ENCODE peak calls at places on chromosome 7, in five cellular contexts. One of them, this sample, is unnamed.

GRCh38 chr7:143003393-143004051 is 23.4 kb downstream of the OR9A2 start:
- DNase-seq in stimulated activated CD8-positive, alpha-beta memory T cell treated with anti-CD3 and anti-CD28 coated beads, Interleukin-2, amount 100 ng/mL, for 1 hour: peak
- DNase-seq in GM04504: no peak
- DNase-seq in mesenchymal stem cell: peak
- DNase-seq in WTC11: no peak
- DNase-seq in this sample: peak

GRCh38 chr7:5590596-5591546 is 167.2 kb upstream of the TNRC18 start:
- DNase-seq in stimulated activated CD8-positive, alpha-beta memory T cell treated with anti-CD3 and anti-CD28 coated beads, Interleukin-2, amount 100 ng/mL, for 1 hour: no peak
- DNase-seq in GM04504: no peak
- DNase-seq in mesenchymal stem cell: no peak
- DNase-seq in WTC11: no peak
- DNase-seq in this sample: no peak

GRCh38 chr7:94908204-94909022 is 1.0 kb downstream of the PPP1R9A start:
- DNase-seq in stimulated activated CD8-positive, alpha-beta memory T cell treated with anti-CD3 and anti-CD28 coated beads, Interleukin-2, amount 100 ng/mL, for 1 hour: no peak
- DNase-seq in GM04504: no peak
- DNase-seq in mesenchymal stem cell: peak
- DNase-seq in WTC11: peak
- DNase-seq in this sample: no peak

GRCh38 chr7:13508586-13508985 is 480.9 kb downstream of the ETV1 start:
- DNase-seq in stimulated activated CD8-positive, alpha-beta memory T cell treated with anti-CD3 and anti-CD28 coated beads, Interleukin-2, amount 100 ng/mL, for 1 hour: no peak
- DNase-seq in GM04504: no peak
- DNase-seq in mesenchymal stem cell: peak
- DNase-seq in WTC11: no peak
- DNase-seq in this sample: no peak

GRCh38 chr7:132573237-132573636 is 3.0 kb downstream of the PLXNA4 start:
- DNase-seq in stimulated activated CD8-positive, alpha-beta memory T cell treated with anti-CD3 and anti-CD28 coated beads, Interleukin-2, amount 100 ng/mL, for 1 hour: no peak
- DNase-seq in GM04504: no peak
- DNase-seq in mesenchymal stem cell: no peak
- DNase-seq in WTC11: no peak
- DNase-seq in this sample: no peak

GRCh38 chr7:35253680-35254495 is at the start of gene TBX20:
- DNase-seq in stimulated activated CD8-positive, alpha-beta memory T cell treated with anti-CD3 and anti-CD28 coated beads, Interleukin-2, amount 100 ng/mL, for 1 hour: no peak
- DNase-seq in GM04504: peak
- DNase-seq in mesenchymal stem cell: peak
- DNase-seq in WTC11: peak
- DNase-seq in this sample: no peak

GRCh38 chr7:35253182-35253679 is 669 bp downstream of the TBX20 start:
- DNase-seq in stimulated activated CD8-positive, alpha-beta memory T cell treated with anti-CD3 and anti-CD28 coated beads, Interleukin-2, amount 100 ng/mL, for 1 hour: no peak
- DNase-seq in GM04504: no peak
- DNase-seq in mesenchymal stem cell: peak
- DNase-seq in WTC11: peak
- DNase-seq in this sample: no peak

GRCh38 chr7:585229-585711 is 65.6 kb upstream of the PDGFA start:
- DNase-seq in stimulated activated CD8-positive, alpha-beta memory T cell treated with anti-CD3 and anti-CD28 coated beads, Interleukin-2, amount 100 ng/mL, for 1 hour: peak
- DNase-seq in GM04504: no peak
- DNase-seq in mesenchymal stem cell: peak
- DNase-seq in WTC11: no peak
- DNase-seq in this sample: no peak

GRCh38 chr7:142698429-142698828 is 50.8 kb upstream of the PRSS1 start:
- DNase-seq in stimulated activated CD8-positive, alpha-beta memory T cell treated with anti-CD3 and anti-CD28 coated beads, Interleukin-2, amount 100 ng/mL, for 1 hour: no peak
- DNase-seq in GM04504: no peak
- DNase-seq in mesenchymal stem cell: no peak
- DNase-seq in WTC11: no peak
- DNase-seq in this sample: no peak

GRCh38 chr7:122260336-122260735 is 44.2 kb downstream of the FEZF1 start:
- DNase-seq in stimulated activated CD8-positive, alpha-beta memory T cell treated with anti-CD3 and anti-CD28 coated beads, Interleukin-2, amount 100 ng/mL, for 1 hour: no peak
- DNase-seq in GM04504: no peak
- DNase-seq in mesenchymal stem cell: no peak
- DNase-seq in WTC11: no peak
- DNase-seq in this sample: no peak

GRCh38 chr7:116672596-116673503 is 854 bp downstream of the MET start:
- DNase-seq in stimulated activated CD8-positive, alpha-beta memory T cell treated with anti-CD3 and anti-CD28 coated beads, Interleukin-2, amount 100 ng/mL, for 1 hour: no peak
- DNase-seq in GM04504: no peak
- DNase-seq in mesenchymal stem cell: peak
- DNase-seq in WTC11: peak
- DNase-seq in this sample: peak

GRCh38 chr7:5213286-5213645 is 23.2 kb downstream of the WIPI2 start:
- DNase-seq in stimulated activated CD8-positive, alpha-beta memory T cell treated with anti-CD3 and anti-CD28 coated beads, Interleukin-2, amount 100 ng/mL, for 1 hour: no peak
- DNase-seq in GM04504: no peak
- DNase-seq in mesenchymal stem cell: no peak
- DNase-seq in WTC11: no peak
- DNase-seq in this sample: no peak

GRCh38 chr7:115417662-115418061 is 495.8 kb downstream of the MDFIC start:
- DNase-seq in stimulated activated CD8-positive, alpha-beta memory T cell treated with anti-CD3 and anti-CD28 coated beads, Interleukin-2, amount 100 ng/mL, for 1 hour: no peak
- DNase-seq in GM04504: no peak
- DNase-seq in mesenchymal stem cell: no peak
- DNase-seq in WTC11: peak
- DNase-seq in this sample: no peak

GRCh38 chr7:140048138-140048537 is 14.6 kb downstream of the PARP12 start:
- DNase-seq in stimulated activated CD8-positive, alpha-beta memory T cell treated with anti-CD3 and anti-CD28 coated beads, Interleukin-2, amount 100 ng/mL, for 1 hour: no peak
- DNase-seq in GM04504: no peak
- DNase-seq in mesenchymal stem cell: no peak
- DNase-seq in WTC11: no peak
- DNase-seq in this sample: no peak

GRCh38 chr7:130943336-130943901 is 209.4 kb upstream of the KLF14 start:
- DNase-seq in stimulated activated CD8-positive, alpha-beta memory T cell treated with anti-CD3 and anti-CD28 coated beads, Interleukin-2, amount 100 ng/mL, for 1 hour: no peak
- DNase-seq in GM04504: no peak
- DNase-seq in mesenchymal stem cell: peak
- DNase-seq in WTC11: no peak
- DNase-seq in this sample: no peak